ENCODE peak calls at places on chromosomes 16 and 17, in eight cellular contexts. H, X, E, P, T, W, N and U are unnamed samples.

GRCh38 chr17:60519795-60520194 is 6.2 kb downstream of the APPBP2 start:
- DNase-seq in H (no peak), X (no peak), E (no peak), P (no peak), T (no peak), W (no peak), N (no peak), U (no peak)

GRCh38 chr17:45104029-45104428 is 28.3 kb downstream of the PLCD3 start:
- DNase-seq in H (no peak), X (no peak), E (no peak), P (no peak), T (no peak), W (no peak), N (no peak), U (no peak)

GRCh38 chr17:41008811-41009210 is at the start of gene KRTAP3-1:
- DNase-seq in H (no peak), X (no peak), E (no peak), P (no peak), T (no peak), W (no peak), N (no peak), U (no peak)

GRCh38 chr17:68834328-68834836 is 120.8 kb downstream of the ABCA8 start:
- DNase-seq in H (no peak), X (no peak), E (no peak), P (no peak), T (no peak), W (no peak), N (no peak), U (no peak)

GRCh38 chr17:409848-410673 is 57.5 kb upstream of the RPH3AL start:
- DNase-seq in H (peak; percentile 99), X (peak; percentile 100), E (peak; percentile 100), P (peak; percentile 100), T (peak; percentile 100), W (peak; percentile 98), N (peak; percentile 99), U (peak; percentile 97)

GRCh38 chr16:27363797-27364196 is 38.2 kb upstream of the IL21R start:
- DNase-seq in H (no peak), X (no peak), E (no peak), P (no peak), T (no peak), W (no peak), N (peak; percentile 61), U (no peak)

GRCh38 chr17:74864866-74865395 is 5.2 kb upstream of the GRIN2C start:
- DNase-seq in H (peak; percentile 84), X (peak; percentile 79), E (peak; percentile 74), P (peak; percentile 77), T (peak; percentile 62), W (peak; percentile 93), N (peak; percentile 82), U (peak; percentile 44)

GRCh38 chr17:48625502-48626201 is 506 bp downstream of the HOXB9 start:
- DNase-seq in H (peak; percentile 66), X (no peak), E (peak; percentile 55), P (peak; percentile 63), T (peak; percentile 72), W (no peak), N (peak; percentile 77), U (no peak)

GRCh38 chr16:80230328-80231117 is 310.3 kb upstream of the DYNLRB2 start:
- DNase-seq in H (no peak), X (no peak), E (peak; percentile 9), P (no peak), T (no peak), W (no peak), N (no peak), U (no peak)

GRCh38 chr16:46768809-46769208 is 20.7 kb upstream of the MYLK3 start:
- DNase-seq in H (no peak), X (no peak), E (no peak), P (no peak), T (no peak), W (no peak), N (no peak), U (no peak)

GRCh38 chr17:81994593-81995462 is 17.4 kb downstream of the ASPSCR1 start:
- DNase-seq in H (no peak), X (no peak), E (no peak), P (no peak), T (no peak), W (no peak), N (no peak), U (no peak)

GRCh38 chr17:50079334-50080095 is 15.6 kb upstream of the PDK2 start:
- DNase-seq in H (peak; percentile 85), X (peak; percentile 57), E (peak; percentile 74), P (peak; percentile 45), T (no peak), W (no peak), N (peak; percentile 70), U (peak; percentile 65)

GRCh38 chr17:12789075-12789975 is at the start of gene ARHGAP44:
- DNase-seq in H (peak; percentile 89), X (peak; percentile 72), E (peak; percentile 76), P (peak; percentile 90), T (no peak), W (peak; percentile 82), N (peak; percentile 44), U (peak; percentile 46)

GRCh38 chr17:32659419-32659842 is 172.6 kb downstream of the CDK5R1 start:
- DNase-seq in H (peak; percentile 76), X (peak; percentile 63), E (peak; percentile 64), P (peak; percentile 69), T (peak; percentile 62), W (peak; percentile 70), N (peak; percentile 70), U (peak; percentile 35)

GRCh38 chr17:51617876-51618455 is 357.6 kb downstream of the UTP18 start:
- DNase-seq in H (no peak), X (no peak), E (no peak), P (peak; percentile 51), T (no peak), W (no peak), N (no peak), U (no peak)

GRCh38 chr16:21104124-21104860 is 46.4 kb downstream of the DNAH3 start:
- DNase-seq in H (no peak), X (no peak), E (peak; percentile 74), P (peak; percentile 13), T (no peak), W (peak; percentile 12), N (no peak), U (no peak)

GRCh38 chr17:64128787-64129514 is 993 bp downstream of the ERN1 start:
- DNase-seq in H (peak; percentile 41), X (peak; percentile 47), E (peak; percentile 68), P (no peak), T (no peak), W (no peak), N (peak; percentile 59), U (no peak)
- TF ChIP-seq EZH2phosphoT487 in H (no peak), X (no peak), E (no peak), P (no peak), T (no peak), W (no peak), N (no peak), U (no peak)

DNA sequence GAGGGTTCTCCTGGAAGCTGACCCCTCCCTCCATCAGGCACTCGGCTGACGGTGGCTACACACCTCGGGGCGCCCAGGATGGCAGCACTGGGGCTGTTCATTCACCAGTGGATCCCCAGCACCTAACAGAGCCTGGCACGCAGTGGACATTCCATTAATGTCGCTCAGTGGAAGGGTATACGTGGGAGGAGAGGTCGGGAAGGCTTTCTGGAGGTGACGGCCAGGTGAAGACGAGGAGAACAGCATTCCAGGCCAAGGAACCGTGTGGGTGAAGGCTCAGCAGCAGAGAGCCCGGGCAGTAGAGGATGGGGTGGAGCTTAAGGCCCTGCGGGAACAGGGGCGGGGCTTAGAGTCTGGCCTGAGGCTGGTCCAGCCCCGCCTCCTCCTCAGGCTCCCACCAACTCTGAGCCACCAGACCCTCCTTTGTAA is 2.5 kb upstream of the HS3ST6 start:
- DNase-seq in H (peak; percentile 92), X (peak; percentile 41), E (peak; percentile 54), P (peak; percentile 93), T (peak; percentile 45), W (peak; percentile 56), N (peak; percentile 7), U (no peak)
- TF ChIP-seq EZH2phosphoT487 in H (no peak), X (no peak), E (no peak), P (no peak), T (no peak), W (no peak), N (no peak), U (no peak)

GRCh38 chr17:80218391-80218790 is 1.7 kb downstream of the SGSH start:
- DNase-seq in H (no peak), X (no peak), E (no peak), P (no peak), T (no peak), W (no peak), N (no peak), U (no peak)

GRCh38 chr17:80217703-80218362 is 2.3 kb downstream of the SGSH start:
- DNase-seq in H (no peak), X (no peak), E (no peak), P (no peak), T (no peak), W (no peak), N (no peak), U (no peak)

GRCh38 chr17:80220709-80221215 is 535 bp downstream of the SLC26A11 start:
- DNase-seq in H (peak; percentile 43), X (no peak), E (peak; percentile 55), P (peak; percentile 52), T (no peak), W (peak; percentile 87), N (no peak), U (no peak)

GRCh38 chr17:80219777-80220708 is at the start of the genes SGSH and SLC26A11:
- DNase-seq in H (peak; percentile 94), X (peak; percentile 71), E (peak; percentile 90), P (peak; percentile 95), T (peak; percentile 59), W (peak; percentile 100), N (peak; percentile 63), U (peak; percentile 13)

DNA sequence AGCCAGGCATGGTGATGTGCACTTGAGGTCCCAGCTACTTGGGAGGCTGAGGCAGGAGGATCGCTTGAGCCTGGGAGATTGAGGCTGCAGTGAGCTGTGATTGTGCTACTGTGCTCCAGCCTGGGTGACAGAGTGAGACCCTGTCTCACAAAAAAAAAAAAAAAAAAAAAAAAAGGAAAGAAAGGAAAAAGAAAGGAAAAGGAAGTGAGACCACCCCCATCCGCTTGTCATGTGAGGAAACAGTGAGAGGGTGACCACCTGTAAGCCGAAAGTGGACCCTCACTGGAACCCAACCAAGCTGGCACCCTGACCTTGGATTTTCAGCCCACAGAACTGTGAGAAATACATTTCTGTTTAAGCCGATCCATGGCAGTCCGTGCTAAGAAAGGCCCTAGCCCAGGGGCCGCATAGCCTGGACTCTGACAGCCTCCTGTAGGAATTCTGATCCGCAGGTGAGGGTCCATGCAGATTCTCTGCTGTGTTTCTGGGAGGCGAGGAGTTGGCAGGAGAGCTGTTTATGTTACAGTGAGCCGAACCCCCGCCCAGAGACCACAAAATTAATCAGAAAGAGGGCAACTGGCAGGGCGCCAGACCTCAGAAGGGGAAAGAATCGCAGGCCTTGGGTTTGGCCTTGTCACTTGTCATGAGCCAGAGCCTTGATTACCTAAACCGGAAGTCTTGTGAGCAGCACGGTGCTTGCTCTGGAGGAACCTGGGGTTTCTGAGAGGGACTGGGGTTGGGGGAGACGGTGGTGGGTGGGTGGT is 938 bp downstream of the SGSH start:
- DNase-seq in H (peak; percentile 33), X (peak; percentile 92), E (peak; percentile 88), P (no peak), T (peak; percentile 95), W (peak; percentile 82), N (peak; percentile 90), U (peak; percentile 12)
- TF ChIP-seq EZH2phosphoT487 in H (no peak), X (no peak), E (no peak), P (no peak), T (no peak), W (no peak), N (no peak), U (no peak)

DNA sequence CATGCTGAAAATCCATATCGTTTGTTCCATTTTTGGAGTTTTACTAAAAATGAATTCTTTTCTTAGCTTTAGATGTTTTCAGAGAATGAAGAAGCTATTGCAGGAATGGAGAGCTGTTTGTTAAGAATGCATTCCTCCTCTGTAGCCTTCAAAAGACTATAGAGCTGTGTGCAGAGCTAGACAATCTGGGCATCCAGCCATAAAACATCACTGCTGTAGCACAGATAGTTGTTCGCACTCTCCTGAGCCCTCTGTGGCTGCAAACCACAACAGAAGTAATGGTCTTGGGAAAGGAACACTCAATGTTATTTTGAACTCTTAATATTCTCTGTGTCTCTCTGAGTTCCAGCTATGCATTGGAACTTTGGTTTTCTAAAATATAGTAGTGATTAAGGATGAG is 4.9 kb downstream of the TNRC6C start:
- DNase-seq in H (no peak), X (no peak), E (peak; percentile 91), P (peak; percentile 74), T (no peak), W (peak; percentile 77), N (no peak), U (no peak)
- TF ChIP-seq EZH2phosphoT487 in H (no peak), X (no peak), E (peak; percentile 70), P (no peak), T (no peak), W (no peak), N (no peak), U (no peak)